ENCODE peak calls at places on chromosomes 5 and 9, in nine cellular contexts. One of them, this sample, is unnamed. For H3K4me1, the result is how much of the 10 kb centered on the place peaks cover.

GRCh38 chr5:151571270-151572173 is 19.6 kb downstream of the FAT2 start:
- DNase-seq in gastrocnemius medialis: no peak
- DNase-seq in stomach: no peak
- DNase-seq in esophagus squamous epithelium: no peak
- DNase-seq in heart left ventricle: no peak
- DNase-seq in suprapubic skin: no peak
- DNase-seq in uterus: no peak
- DNase-seq in tibial nerve: no peak
- DNase-seq in A549: no peak
- DNase-seq in this sample: no peak

GRCh38 chr9:127187231-127187956 is 65.0 kb upstream of the ANGPTL2 start:
- DNase-seq in heart left ventricle: peak
- DNase-seq in uterus: peak
- DNase-seq in esophagus squamous epithelium: no peak
- DNase-seq in tibial nerve: peak
- DNase-seq in gastrocnemius medialis: peak
- DNase-seq in A549: peak
- DNase-seq in suprapubic skin: peak
- DNase-seq in stomach: peak
- DNase-seq in this sample: peak

GRCh38 chr9:128282500-128282899 is 6.4 kb downstream of the SWI5 start:
- DNase-seq in A549: no peak
- DNase-seq in tibial nerve: no peak
- DNase-seq in uterus: no peak
- DNase-seq in stomach: no peak
- DNase-seq in suprapubic skin: no peak
- DNase-seq in esophagus squamous epithelium: no peak
- DNase-seq in heart left ventricle: no peak
- DNase-seq in gastrocnemius medialis: no peak
- DNase-seq in this sample: no peak

GRCh38 chr5:96726802-96727201 is 64.6 kb downstream of the CAST start:
- DNase-seq in heart left ventricle: no peak
- DNase-seq in suprapubic skin: no peak
- DNase-seq in tibial nerve: no peak
- DNase-seq in stomach: no peak
- DNase-seq in gastrocnemius medialis: no peak
- DNase-seq in esophagus squamous epithelium: no peak
- DNase-seq in uterus: no peak
- DNase-seq in A549: no peak
- DNase-seq in this sample: no peak

GRCh38 chr9:75588808-75589207 is 301.7 kb upstream of the PCSK5 start:
- DNase-seq in gastrocnemius medialis: no peak
- DNase-seq in A549: peak
- DNase-seq in uterus: no peak
- DNase-seq in tibial nerve: no peak
- DNase-seq in heart left ventricle: no peak
- DNase-seq in stomach: no peak
- DNase-seq in esophagus squamous epithelium: no peak
- DNase-seq in suprapubic skin: no peak
- DNase-seq in this sample: no peak

GRCh38 chr9:78620764-78621163 is 323.8 kb downstream of the PSAT1 start:
- DNase-seq in stomach: no peak
- DNase-seq in uterus: no peak
- DNase-seq in A549: peak
- DNase-seq in heart left ventricle: no peak
- DNase-seq in gastrocnemius medialis: no peak
- DNase-seq in suprapubic skin: no peak
- DNase-seq in tibial nerve: no peak
- DNase-seq in esophagus squamous epithelium: no peak
- DNase-seq in this sample: no peak

GRCh38 chr5:66963559-66963971 is 233.0 kb downstream of the CD180 start:
- DNase-seq in tibial nerve: no peak
- DNase-seq in gastrocnemius medialis: no peak
- DNase-seq in stomach: no peak
- DNase-seq in uterus: no peak
- DNase-seq in esophagus squamous epithelium: no peak
- DNase-seq in A549: no peak
- DNase-seq in suprapubic skin: no peak
- DNase-seq in heart left ventricle: peak
- DNase-seq in this sample: no peak

GRCh38 chr5:157951673-157952373 is 92.9 kb upstream of the CLINT1 start:
- DNase-seq in heart left ventricle: no peak
- DNase-seq in gastrocnemius medialis: no peak
- DNase-seq in A549: no peak
- DNase-seq in uterus: no peak
- DNase-seq in esophagus squamous epithelium: no peak
- DNase-seq in stomach: no peak
- DNase-seq in suprapubic skin: no peak
- DNase-seq in tibial nerve: no peak
- DNase-seq in this sample: no peak

GRCh38 chr9:125561497-125562148 is 145.4 kb downstream of the MAPKAP1 start:
- DNase-seq in A549: no peak
- DNase-seq in uterus: no peak
- DNase-seq in esophagus squamous epithelium: no peak
- DNase-seq in gastrocnemius medialis: no peak
- DNase-seq in suprapubic skin: no peak
- DNase-seq in heart left ventricle: no peak
- DNase-seq in stomach: no peak
- DNase-seq in tibial nerve: no peak
- DNase-seq in this sample: no peak

GRCh38 chr5:142597546-142598337 is 88.1 kb downstream of the FGF1 start:
- DNase-seq in A549: peak
- DNase-seq in tibial nerve: no peak
- DNase-seq in esophagus squamous epithelium: no peak
- DNase-seq in gastrocnemius medialis: no peak
- DNase-seq in heart left ventricle: no peak
- DNase-seq in stomach: peak
- DNase-seq in uterus: no peak
- DNase-seq in suprapubic skin: no peak
- DNase-seq in this sample: no peak

GRCh38 chr9:111414406-111414805 is 69.8 kb downstream of the ECPAS start:
- DNase-seq in uterus: no peak
- DNase-seq in stomach: no peak
- DNase-seq in A549: no peak
- DNase-seq in suprapubic skin: no peak
- DNase-seq in gastrocnemius medialis: no peak
- DNase-seq in heart left ventricle: no peak
- DNase-seq in esophagus squamous epithelium: no peak
- DNase-seq in tibial nerve: no peak
- DNase-seq in this sample: no peak

GRCh38 chr9:98563212-98563907 is 145.4 kb downstream of the GABBR2 start:
- DNase-seq in suprapubic skin: no peak
- DNase-seq in esophagus squamous epithelium: no peak
- DNase-seq in tibial nerve: no peak
- DNase-seq in A549: no peak
- DNase-seq in heart left ventricle: no peak
- DNase-seq in gastrocnemius medialis: no peak
- DNase-seq in stomach: no peak
- DNase-seq in uterus: no peak
- DNase-seq in this sample: no peak

GRCh38 chr9:87663556-87663955 is 62.4 kb upstream of the CTSL start:
- DNase-seq in A549: no peak
- DNase-seq in heart left ventricle: no peak
- DNase-seq in stomach: no peak
- DNase-seq in esophagus squamous epithelium: no peak
- DNase-seq in tibial nerve: no peak
- DNase-seq in uterus: no peak
- DNase-seq in suprapubic skin: no peak
- DNase-seq in gastrocnemius medialis: no peak
- DNase-seq in this sample: no peak

GRCh38 chr9:115084709-115085108 is 33.2 kb downstream of the TNC start:
- DNase-seq in stomach: no peak
- DNase-seq in A549: no peak
- DNase-seq in esophagus squamous epithelium: no peak
- DNase-seq in heart left ventricle: no peak
- DNase-seq in uterus: no peak
- DNase-seq in suprapubic skin: no peak
- DNase-seq in gastrocnemius medialis: no peak
- DNase-seq in tibial nerve: no peak
- DNase-seq in this sample: no peak

GRCh38 chr9:129351642-129352151 is 173.6 kb upstream of the IER5L start:
- DNase-seq in suprapubic skin: no peak
- DNase-seq in esophagus squamous epithelium: no peak
- DNase-seq in A549: no peak
- DNase-seq in stomach: no peak
- DNase-seq in heart left ventricle: no peak
- DNase-seq in tibial nerve: no peak
- DNase-seq in gastrocnemius medialis: no peak
- DNase-seq in uterus: peak
- DNase-seq in this sample: peak

GRCh38 chr5:31845351-31845750 is 206.4 kb downstream of the PDZD2 start:
- DNase-seq in gastrocnemius medialis: no peak
- DNase-seq in heart left ventricle: no peak
- DNase-seq in A549: no peak
- DNase-seq in uterus: no peak
- DNase-seq in suprapubic skin: no peak
- DNase-seq in tibial nerve: no peak
- DNase-seq in esophagus squamous epithelium: no peak
- DNase-seq in stomach: no peak
- DNase-seq in this sample: no peak

GRCh38 chr9:133357656-133358055 is 1.3 kb downstream of the SURF2 start:
- DNase-seq in gastrocnemius medialis: no peak
- DNase-seq in heart left ventricle: no peak
- DNase-seq in stomach: no peak
- DNase-seq in tibial nerve: no peak
- DNase-seq in suprapubic skin: no peak
- DNase-seq in uterus: no peak
- DNase-seq in A549: no peak
- DNase-seq in esophagus squamous epithelium: no peak
- DNase-seq in this sample: no peak
- H3K4me3 ChIP-seq in gastrocnemius medialis: no peak
- H3K4me3 ChIP-seq in heart left ventricle: peak
- H3K4me3 ChIP-seq in stomach: peak
- H3K4me3 ChIP-seq in tibial nerve: no peak
- H3K4me3 ChIP-seq in suprapubic skin: no peak
- H3K4me3 ChIP-seq in uterus: no peak
- H3K4me3 ChIP-seq in A549: no peak
- H3K4me3 ChIP-seq in esophagus squamous epithelium: peak
- H3K4me3 ChIP-seq in this sample: no peak

GRCh38 chr9:135959814-135960213 is 1.4 kb downstream of the UBAC1 start:
- DNase-seq in suprapubic skin: no peak
- DNase-seq in A549: no peak
- DNase-seq in uterus: no peak
- DNase-seq in tibial nerve: no peak
- DNase-seq in heart left ventricle: no peak
- DNase-seq in esophagus squamous epithelium: no peak
- DNase-seq in stomach: no peak
- DNase-seq in gastrocnemius medialis: peak
- DNase-seq in this sample: no peak

GRCh38 chr9:135960328-135961276 is 571 bp downstream of the UBAC1 start:
- DNase-seq in A549: no peak
- DNase-seq in uterus: no peak
- DNase-seq in suprapubic skin: no peak
- DNase-seq in gastrocnemius medialis: no peak
- DNase-seq in stomach: peak
- DNase-seq in heart left ventricle: peak
- DNase-seq in esophagus squamous epithelium: no peak
- DNase-seq in tibial nerve: peak
- DNase-seq in this sample: no peak

GRCh38 chr9:135962696-135963307 is 1.6 kb upstream of the UBAC1 start:
- DNase-seq in uterus: no peak
- DNase-seq in stomach: no peak
- DNase-seq in tibial nerve: no peak
- DNase-seq in suprapubic skin: no peak
- DNase-seq in gastrocnemius medialis: no peak
- DNase-seq in esophagus squamous epithelium: no peak
- DNase-seq in A549: no peak
- DNase-seq in heart left ventricle: no peak
- DNase-seq in this sample: no peak

GRCh38 chr9:135961811-135962695 is 880 bp upstream of the UBAC1 start:
- DNase-seq in gastrocnemius medialis: no peak
- DNase-seq in A549: no peak
- DNase-seq in stomach: no peak
- DNase-seq in tibial nerve: no peak
- DNase-seq in suprapubic skin: no peak
- DNase-seq in esophagus squamous epithelium: no peak
- DNase-seq in uterus: no peak
- DNase-seq in heart left ventricle: no peak
- DNase-seq in this sample: no peak

DNA sequence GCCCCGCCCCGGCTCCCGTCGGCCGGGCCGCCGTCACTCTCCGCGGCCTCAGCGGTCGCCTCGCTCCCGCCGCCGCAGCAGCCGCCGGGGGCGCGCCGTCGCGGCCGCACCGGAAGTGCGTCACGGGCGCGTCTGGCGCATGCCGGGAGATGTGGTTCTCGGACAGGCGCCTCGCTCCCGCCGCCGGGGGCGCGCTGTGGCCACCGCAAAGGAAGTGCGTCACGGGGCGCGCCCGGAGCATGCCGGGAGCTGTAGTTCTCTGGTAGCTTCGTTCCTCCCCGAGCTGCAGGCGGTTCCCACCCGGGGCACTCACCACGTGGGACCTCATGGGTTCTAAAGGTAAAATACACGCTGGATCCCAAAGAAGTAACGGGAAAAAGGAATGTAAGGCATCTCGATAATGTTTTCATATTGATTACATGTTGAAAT is at the start of gene UBAC1:
- DNase-seq in suprapubic skin: peak
- DNase-seq in heart left ventricle: peak
- DNase-seq in A549: peak
- DNase-seq in uterus: peak
- DNase-seq in stomach: peak
- DNase-seq in esophagus squamous epithelium: peak
- DNase-seq in gastrocnemius medialis: peak
- DNase-seq in tibial nerve: peak
- DNase-seq in this sample: peak
- TF ChIP-seq POLR2A in suprapubic skin: no peak
- TF ChIP-seq POLR2A in heart left ventricle: peak
- TF ChIP-seq POLR2A in A549: peak
- TF ChIP-seq POLR2A in uterus: peak
- TF ChIP-seq POLR2A in stomach: no peak
- TF ChIP-seq POLR2A in esophagus squamous epithelium: no peak
- TF ChIP-seq POLR2A in gastrocnemius medialis: no peak
- TF ChIP-seq POLR2A in tibial nerve: no peak
- TF ChIP-seq POLR2A in this sample: no peak

DNA sequence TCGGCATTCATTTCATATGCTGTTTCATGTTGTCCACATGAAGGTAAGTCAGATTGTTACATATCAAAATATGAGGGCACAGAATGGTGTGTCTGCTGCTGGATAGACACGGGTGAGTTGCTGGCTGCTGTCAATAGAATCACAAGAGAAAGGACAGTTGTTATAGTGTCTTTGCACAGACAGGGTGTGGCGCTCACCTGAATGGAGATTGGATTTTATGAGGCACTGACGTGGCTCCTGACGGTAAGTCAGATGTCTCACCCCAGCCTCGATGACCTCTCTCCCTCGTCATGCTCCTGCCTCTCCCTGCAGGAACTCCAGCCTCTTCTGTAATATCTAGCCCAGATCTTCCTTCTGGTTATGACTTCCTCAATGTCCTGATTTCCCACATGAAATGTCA is 75.4 kb upstream of the SELENOP start:
- DNase-seq in heart left ventricle: no peak
- DNase-seq in tibial nerve: no peak
- DNase-seq in stomach: no peak
- DNase-seq in gastrocnemius medialis: no peak
- DNase-seq in esophagus squamous epithelium: no peak
- DNase-seq in uterus: no peak
- DNase-seq in A549: peak
- DNase-seq in suprapubic skin: no peak
- DNase-seq in this sample: no peak
- H3K4me1 ChIP-seq in heart left ventricle: under half
- H3K4me1 ChIP-seq in tibial nerve: under half
- H3K4me1 ChIP-seq in stomach: under half
- H3K4me1 ChIP-seq in gastrocnemius medialis: under half
- H3K4me1 ChIP-seq in esophagus squamous epithelium: under half
- H3K4me1 ChIP-seq in uterus: under half
- H3K4me1 ChIP-seq in A549: under half
- H3K4me1 ChIP-seq in suprapubic skin: under half
- H3K4me1 ChIP-seq in this sample: under half

GRCh38 chr9:14278291-14278721 is 35.6 kb downstream of the NFIB start:
- DNase-seq in heart left ventricle: no peak
- DNase-seq in stomach: no peak
- DNase-seq in esophagus squamous epithelium: no peak
- DNase-seq in A549: no peak
- DNase-seq in gastrocnemius medialis: no peak
- DNase-seq in suprapubic skin: no peak
- DNase-seq in uterus: no peak
- DNase-seq in tibial nerve: no peak
- DNase-seq in this sample: no peak
- H3K4me3 ChIP-seq in heart left ventricle: no peak
- H3K4me3 ChIP-seq in stomach: no peak
- H3K4me3 ChIP-seq in esophagus squamous epithelium: no peak
- H3K4me3 ChIP-seq in A549: no peak
- H3K4me3 ChIP-seq in gastrocnemius medialis: no peak
- H3K4me3 ChIP-seq in suprapubic skin: no peak
- H3K4me3 ChIP-seq in uterus: no peak
- H3K4me3 ChIP-seq in tibial nerve: no peak
- H3K4me3 ChIP-seq in this sample: no peak

This sample was measured in ovary.